ENCODE peak calls at places on chromosome 9, in eight cellular contexts. I is H1, U is tibial nerve, D is GM12878, Z is sigmoid colon, Y is lower leg skin, H is H54, W is spleen. A is an unnamed sample.

GRCh38 chr9:108565651-108566378 is 290.0 kb downstream of the ACTL7B start:
- DNase-seq in I (peak), U (peak), D (peak), Z (peak), Y (no peak), H (peak), W (no peak), A (no peak)

GRCh38 chr9:706606-707451 is 134.7 kb upstream of the DMRT1 start:
- DNase-seq in I (no peak), U (peak), D (no peak), Z (peak), Y (peak), H (peak), W (peak), A (no peak)

GRCh38 chr9:214488-215448 is at the start of gene DOCK8:
- DNase-seq in I (no peak), U (peak), D (no peak), Z (peak), Y (peak), H (no peak), W (peak), A (no peak)

GRCh38 chr9:70362952-70363351 is 51.5 kb downstream of the KLF9 start:
- DNase-seq in I (no peak), U (no peak), D (no peak), Z (no peak), Y (no peak), H (no peak), W (peak), A (no peak)

GRCh38 chr9:22056402-22056801 is 47.3 kb upstream of the CDKN2B start:
- DNase-seq in I (no peak), U (no peak), D (no peak), Z (no peak), Y (no peak), H (no peak), W (no peak), A (no peak)

GRCh38 chr9:136624184-136624951 is 38.3 kb upstream of the EGFL7 start:
- DNase-seq in I (no peak), U (no peak), D (no peak), Z (no peak), Y (no peak), H (peak), W (peak), A (no peak)

GRCh38 chr9:124133752-124134151 is 122.2 kb downstream of the LHX2 start:
- DNase-seq in I (no peak), U (peak), D (no peak), Z (no peak), Y (peak), H (no peak), W (no peak), A (no peak)

GRCh38 chr9:101158361-101158760 is 129.8 kb downstream of the PLPPR1 start:
- DNase-seq in I (no peak), U (no peak), D (no peak), Z (no peak), Y (no peak), H (no peak), W (no peak), A (no peak)

GRCh38 chr9:8769153-8769552 is 969.6 kb upstream of the DMAC1 start:
- DNase-seq in I (no peak), U (no peak), D (no peak), Z (no peak), Y (no peak), H (no peak), W (no peak), A (no peak)

GRCh38 chr9:120474579-120475243 is 105.3 kb downstream of the CDK5RAP2 start:
- DNase-seq in I (no peak), U (no peak), D (no peak), Z (no peak), Y (no peak), H (no peak), W (no peak), A (no peak)

GRCh38 chr9:98726735-98727134 is 18.0 kb upstream of the GABBR2 start:
- DNase-seq in I (no peak), U (no peak), D (no peak), Z (no peak), Y (peak), H (no peak), W (no peak), A (no peak)

DNA sequence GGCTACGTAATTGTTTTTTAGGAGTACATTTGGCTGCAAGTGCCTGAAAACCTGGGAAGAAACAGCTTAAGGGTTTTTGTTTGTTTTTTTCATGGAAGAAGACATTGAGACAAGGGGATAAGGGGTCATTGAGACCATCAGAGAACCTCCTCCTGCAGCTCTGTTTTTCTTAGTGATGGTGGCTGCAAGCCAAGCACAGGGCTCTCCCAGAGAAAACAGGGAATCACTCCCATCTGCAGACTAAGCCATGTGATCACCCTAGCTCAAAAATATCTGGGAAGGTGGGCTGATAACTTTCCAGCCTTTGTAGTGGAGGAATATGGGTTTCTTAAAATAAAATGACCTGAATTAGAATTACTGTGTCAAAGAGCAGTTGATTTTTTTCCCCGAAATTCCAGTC is 25.1 kb downstream of the PALM2AKAP2 start:
- DNase-seq in I (no peak), U (no peak), D (no peak), Z (no peak), Y (no peak), H (no peak), W (no peak), A (no peak)
- TF ChIP-seq POLR2A in I (no peak), U (no peak), D (no peak), Z (no peak), Y (no peak), H (no peak), W (no peak), A (no peak)

GRCh38 chr9:93185261-93186150 is 1.6 kb downstream of the WNK2 start:
- DNase-seq in I (no peak), U (no peak), D (no peak), Z (no peak), Y (no peak), H (no peak), W (no peak), A (no peak)

GRCh38 chr9:93182572-93182971 is 1.4 kb upstream of the WNK2 start:
- DNase-seq in I (no peak), U (no peak), D (no peak), Z (no peak), Y (no peak), H (no peak), W (no peak), A (no peak)

GRCh38 chr9:93184439-93185221 is 691 bp downstream of the WNK2 start:
- DNase-seq in I (no peak), U (no peak), D (no peak), Z (no peak), Y (no peak), H (no peak), W (no peak), A (no peak)

GRCh38 chr9:93183106-93183662 is 755 bp upstream of the WNK2 start:
- DNase-seq in I (no peak), U (no peak), D (no peak), Z (no peak), Y (no peak), H (no peak), W (no peak), A (no peak)

DNA sequence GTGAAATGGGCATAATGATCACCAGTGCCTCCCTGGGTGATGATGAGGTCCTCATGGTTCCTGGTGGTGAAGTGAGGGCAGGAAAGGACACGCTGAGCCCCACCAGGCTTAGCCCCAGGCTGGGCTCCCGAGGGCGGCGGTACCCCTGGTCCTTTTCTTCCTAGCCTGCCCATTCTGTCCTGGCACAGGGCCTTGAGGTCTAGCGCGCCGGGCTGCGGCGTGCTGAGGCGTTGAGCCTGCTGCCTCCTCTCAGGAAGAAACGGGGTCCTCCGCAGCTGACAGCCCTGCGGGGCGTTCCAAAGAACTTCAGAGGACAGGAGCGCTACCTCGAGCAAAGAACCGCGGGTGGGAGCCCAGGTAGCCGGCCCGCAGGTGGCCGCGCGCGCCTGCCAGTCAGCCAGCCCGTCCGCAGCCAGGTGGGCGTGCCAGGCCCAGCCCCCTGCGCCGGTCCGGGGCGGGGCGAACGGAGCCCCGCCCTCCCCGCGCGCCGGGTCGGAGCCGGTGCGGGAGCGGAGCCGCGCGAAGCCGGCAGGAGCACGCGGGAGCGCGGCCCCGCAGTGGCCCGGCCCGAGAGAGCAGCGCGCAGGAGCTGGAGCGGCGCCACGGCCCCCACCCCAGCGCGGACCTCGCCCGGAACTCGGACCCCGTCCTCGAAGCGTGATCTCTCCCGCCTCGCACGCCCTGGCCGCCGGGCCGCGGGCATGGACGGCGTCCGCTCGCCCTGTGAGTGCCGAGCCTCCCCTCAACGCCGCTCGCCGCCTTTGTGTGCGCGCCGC is at the start of gene WNK2:
- DNase-seq in I (no peak), U (no peak), D (no peak), Z (no peak), Y (no peak), H (no peak), W (no peak), A (no peak)
- TF ChIP-seq POLR2A in I (no peak), U (no peak), D (no peak), Z (no peak), Y (no peak), H (no peak), W (no peak), A (no peak)

GRCh38 chr9:117705386-117705785 is 1.2 kb downstream of the TLR4 start:
- DNase-seq in I (no peak), U (no peak), D (no peak), Z (no peak), Y (no peak), H (no peak), W (no peak), A (no peak)

GRCh38 chr9:117706421-117707150 is 2.4 kb downstream of the TLR4 start:
- DNase-seq in I (no peak), U (no peak), D (no peak), Z (no peak), Y (no peak), H (no peak), W (no peak), A (no peak)

GRCh38 chr9:117704597-117704996 is 394 bp downstream of the TLR4 start:
- DNase-seq in I (no peak), U (no peak), D (no peak), Z (no peak), Y (no peak), H (no peak), W (no peak), A (no peak)

GRCh38 chr9:117703538-117703937 is 665 bp upstream of the TLR4 start:
- DNase-seq in I (no peak), U (no peak), D (no peak), Z (no peak), Y (peak), H (no peak), W (no peak), A (no peak)

GRCh38 chr9:117704024-117704575 is at the start of gene TLR4:
- DNase-seq in I (no peak), U (peak), D (peak), Z (peak), Y (peak), H (peak), W (peak), A (no peak)
- TF ChIP-seq POLR2A in I (no peak), U (no peak), D (no peak), Z (peak), Y (no peak), H (peak), W (no peak), A (no peak)

GRCh38 chr9:75889977-75890540 is 414 bp upstream of the PCSK5 start:
- DNase-seq in I (no peak), U (no peak), D (no peak), Z (peak), Y (peak), H (peak), W (no peak), A (peak)

GRCh38 chr9:75892168-75892901 is 1.9 kb downstream of the PCSK5 start:
- DNase-seq in I (no peak), U (no peak), D (no peak), Z (peak), Y (peak), H (no peak), W (no peak), A (no peak)

GRCh38 chr9:75889577-75889976 is 896 bp upstream of the PCSK5 start:
- DNase-seq in I (no peak), U (no peak), D (no peak), Z (no peak), Y (no peak), H (no peak), W (no peak), A (no peak)

GRCh38 chr9:75891277-75892167 is 1.0 kb downstream of the PCSK5 start:
- DNase-seq in I (no peak), U (no peak), D (no peak), Z (peak), Y (peak), H (no peak), W (peak), A (no peak)

GRCh38 chr9:75890541-75891276 is at the start of gene PCSK5:
- DNase-seq in I (peak), U (peak), D (no peak), Z (peak), Y (peak), H (peak), W (peak), A (peak)
- TF ChIP-seq POLR2A in I (no peak), U (peak), D (no peak), Z (peak), Y (no peak), H (peak), W (no peak), A (no peak)

GRCh38 chr9:115591584-115591984 is 473.6 kb upstream of the TNC start:
- DNase-seq in I (peak), U (peak), D (peak), Z (peak), Y (peak), H (peak), W (no peak), A (peak)
- TF ChIP-seq POLR2A in I (no peak), U (no peak), D (no peak), Z (no peak), Y (no peak), H (no peak), W (no peak), A (no peak)

DNA sequence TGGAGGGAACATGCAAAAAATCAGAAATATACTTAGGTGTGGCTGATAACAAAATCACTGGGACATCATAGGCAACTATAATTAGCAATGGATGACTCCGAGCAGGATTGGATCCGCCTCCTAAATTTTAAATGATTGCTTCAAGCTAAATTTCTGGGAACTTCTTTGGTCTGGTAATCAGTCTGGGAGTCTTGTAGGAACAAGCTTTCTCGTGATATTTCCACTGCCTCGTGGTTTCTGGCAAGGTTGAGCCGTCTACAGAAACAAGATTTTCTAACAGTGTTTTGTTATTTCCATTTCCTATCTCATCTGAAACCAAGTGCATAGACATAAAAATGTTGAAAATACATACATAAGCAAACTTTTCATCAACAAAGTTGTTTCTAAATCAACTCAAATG is 232.5 kb downstream of the BNC2 start:
- DNase-seq in I (no peak), U (no peak), D (no peak), Z (no peak), Y (no peak), H (no peak), W (no peak), A (no peak)
- TF ChIP-seq POLR2A in I (no peak), U (no peak), D (no peak), Z (no peak), Y (no peak), H (no peak), W (no peak), A (no peak)

GRCh38 chr9:4762108-4762888 is 21.3 kb upstream of the AK3 start:
- DNase-seq in I (peak), U (peak), D (peak), Z (peak), Y (peak), H (no peak), W (peak), A (no peak)
- TF ChIP-seq POLR2A in I (no peak), U (no peak), D (no peak), Z (no peak), Y (no peak), H (no peak), W (no peak), A (no peak)

GRCh38 chr9:4936277-4936676 is 48.8 kb upstream of the JAK2 start:
- DNase-seq in I (no peak), U (no peak), D (no peak), Z (no peak), Y (no peak), H (no peak), W (no peak), A (no peak)

GRCh38 chr9:4933177-4933576 is 51.9 kb upstream of the JAK2 start:
- DNase-seq in I (no peak), U (no peak), D (no peak), Z (no peak), Y (no peak), H (no peak), W (no peak), A (no peak)

GRCh38 chr9:4934976-4935672 is 49.9 kb upstream of the JAK2 start:
- DNase-seq in I (no peak), U (no peak), D (no peak), Z (no peak), Y (no peak), H (no peak), W (no peak), A (no peak)

GRCh38 chr9:4932681-4933080 is 52.4 kb upstream of the JAK2 start:
- DNase-seq in I (no peak), U (no peak), D (no peak), Z (no peak), Y (no peak), H (no peak), W (no peak), A (no peak)

GRCh38 chr9:4933861-4934260 is 51.2 kb upstream of the JAK2 start:
- DNase-seq in I (no peak), U (no peak), D (no peak), Z (no peak), Y (no peak), H (no peak), W (no peak), A (no peak)
- TF ChIP-seq POLR2A in I (no peak), U (no peak), D (no peak), Z (no peak), Y (no peak), H (no peak), W (no peak), A (no peak)